ENCODE peak calls at places on chromosomes 1 and 21, in ten cellular contexts. W is HEK293T; E is Right ventricle myocardium superior; B is GM23338; U is NB4; F is stimulated activated CD4-positive, alpha-beta T cell treated with anti-CD3 and anti-CD28 coated beads, Interleukin-12 subunit alpha, Interleukin-12 subunit beta, amount 100 ng/mL, for 4 hours; G is T-cell; D is fibroblast of the conjunctiva; X is cardiac fibroblast; K is kidney. R is an unnamed sample.

GRCh38 chr1:180646547-180646946 is 14.7 kb downstream of the XPR1 start:
- DNase-seq in W (no peak), E (no peak), B (no peak), U (no peak), F (no peak), G (no peak), D (no peak), X (no peak), K (no peak), R (no peak)

GRCh38 chr1:220873087-220873486 is 6.2 kb upstream of the HLX start:
- DNase-seq in W (no peak), E (no peak), B (no peak), U (no peak), F (no peak), G (no peak), D (no peak), X (no peak), K (no peak), R (no peak)

GRCh38 chr1:54982739-54983138 is 2.3 kb downstream of the TMEM61 start:
- DNase-seq in W (no peak), E (no peak), B (no peak), U (no peak), F (no peak), G (no peak), D (no peak), X (no peak), K (peak), R (peak)

GRCh38 chr1:206685256-206685748 is 597 bp downstream of the MAPKAPK2 start:
- DNase-seq in W (peak), E (no peak), B (peak), U (peak), F (peak), G (no peak), D (no peak), X (peak), K (peak), R (peak)

GRCh38 chr1:12407050-12407961 is 177.5 kb downstream of the VPS13D start:
- DNase-seq in W (no peak), E (no peak), B (peak), U (peak), F (no peak), G (no peak), D (peak), X (peak), K (no peak), R (no peak)

GRCh38 chr1:55575571-55576279 is 360.6 kb upstream of the USP24 start:
- DNase-seq in W (no peak), E (peak), B (no peak), U (no peak), F (no peak), G (no peak), D (no peak), X (no peak), K (no peak), R (no peak)

GRCh38 chr1:56133517-56134472 is 445.6 kb downstream of the PLPP3 start:
- DNase-seq in W (no peak), E (no peak), B (no peak), U (no peak), F (no peak), G (no peak), D (no peak), X (no peak), K (no peak), R (no peak)

GRCh38 chr21:32021319-32022027 is 148.7 kb downstream of the HUNK start:
- DNase-seq in W (no peak), E (peak), B (no peak), U (no peak), F (no peak), G (no peak), D (no peak), X (no peak), K (no peak), R (no peak)

GRCh38 chr1:186435336-186435735 is 25.6 kb downstream of the PDC start:
- DNase-seq in W (no peak), E (no peak), B (no peak), U (peak), F (no peak), G (no peak), D (no peak), X (peak), K (no peak), R (no peak)

GRCh38 chr1:218521414-218522169 is 176.5 kb downstream of the TGFB2 start:
- DNase-seq in W (peak), E (no peak), B (peak), U (peak), F (peak), G (no peak), D (peak), X (peak), K (no peak), R (no peak)

GRCh38 chr1:198809247-198809646 is 170.4 kb downstream of the PTPRC start:
- DNase-seq in W (no peak), E (no peak), B (no peak), U (no peak), F (no peak), G (no peak), D (no peak), X (peak), K (no peak), R (no peak)

GRCh38 chr1:187928288-187928687 is 1099.5 kb downstream of the PLA2G4A start:
- DNase-seq in W (peak), E (no peak), B (peak), U (no peak), F (no peak), G (no peak), D (peak), X (peak), K (no peak), R (no peak)

GRCh38 chr1:76140227-76140626 is 65.7 kb downstream of the ST6GALNAC3 start:
- DNase-seq in W (peak), E (no peak), B (peak), U (no peak), F (no peak), G (no peak), D (no peak), X (no peak), K (no peak), R (no peak)

GRCh38 chr1:62367005-62367547 is 47.8 kb upstream of the KANK4 start:
- DNase-seq in W (no peak), E (no peak), B (no peak), U (no peak), F (no peak), G (no peak), D (no peak), X (no peak), K (no peak), R (no peak)

GRCh38 chr1:35408925-35409324 is 140.4 kb downstream of the ZMYM4 start:
- DNase-seq in W (no peak), E (no peak), B (no peak), U (no peak), F (no peak), G (no peak), D (no peak), X (no peak), K (no peak), R (no peak)

GRCh38 chr1:109254621-109255096 is 5.3 kb downstream of the CELSR2 start:
- DNase-seq in W (no peak), E (peak), B (no peak), U (no peak), F (no peak), G (no peak), D (no peak), X (no peak), K (peak), R (peak)

GRCh38 chr21:38340131-38340530 is 83.3 kb downstream of the KCNJ15 start:
- DNase-seq in W (no peak), E (no peak), B (no peak), U (no peak), F (no peak), G (no peak), D (no peak), X (no peak), K (no peak), R (no peak)

GRCh38 chr1:196897158-196897828 is 9.4 kb downstream of the CFHR4 start:
- DNase-seq in W (no peak), E (no peak), B (peak), U (no peak), F (no peak), G (no peak), D (no peak), X (peak), K (no peak), R (no peak)